ENCODE peak calls at places on chromosomes 13 and 19, in nine cellular contexts. W, Q, F, L, K, V, X, C and R are unnamed samples.

GRCh38 chr13:87827479-87827878 is 156.3 kb downstream of the SLITRK5 start:
- DNase-seq in W (no peak), X (no peak), V (no peak), C (no peak), F (no peak), L (peak), K (no peak), Q (no peak), R (no peak)

GRCh38 chr19:53034948-53035675 is 9.4 kb upstream of the ERVV-2 start:
- DNase-seq in L (no peak), W (no peak), F (no peak), C (no peak), Q (no peak), V (no peak), X (no peak), K (no peak), R (no peak)

GRCh38 chr13:63048648-63049047 is 1633.0 kb upstream of the PCDH20 start:
- DNase-seq in C (no peak), W (no peak), K (no peak), X (no peak), F (no peak), L (no peak), Q (no peak), V (no peak), R (peak)

GRCh38 chr19:37964109-37964508 is 57.1 kb downstream of the SIPA1L3 start:
- DNase-seq in Q (no peak), V (no peak), X (peak), K (no peak), W (no peak), F (no peak), C (no peak), L (no peak), R (no peak)

GRCh38 chr19:33469171-33470039 is 52.2 kb downstream of the PEPD start:
- DNase-seq in X (no peak), W (no peak), C (no peak), Q (no peak), V (peak), K (no peak), L (no peak), F (no peak), R (no peak)

GRCh38 chr13:32911506-32911905 is 104.7 kb upstream of the KL start:
- DNase-seq in F (peak), W (peak), X (peak), K (peak), Q (no peak), V (no peak), L (peak), C (peak), R (peak)

GRCh38 chr19:5138606-5139594 is 170.0 kb downstream of the KDM4B start:
- DNase-seq in K (peak), L (peak), C (no peak), V (peak), X (peak), F (peak), W (no peak), Q (peak), R (peak)

GRCh38 chr13:99979453-99980200 is 2.0 kb upstream of the ZIC2 start:
- DNase-seq in F (no peak), K (no peak), W (peak), L (no peak), Q (no peak), V (no peak), C (no peak), X (no peak), R (no peak)

GRCh38 chr19:19591133-19591825 is 27.2 kb downstream of the PBX4 start:
- DNase-seq in Q (peak), V (no peak), W (no peak), L (peak), C (peak), X (peak), K (peak), F (peak), R (peak)

GRCh38 chr13:110663491-110663890 is 42.4 kb downstream of the CARS2 start:
- DNase-seq in Q (no peak), F (no peak), X (no peak), W (no peak), C (no peak), V (no peak), K (no peak), L (no peak), R (no peak)

GRCh38 chr19:30001794-30002193 is 59.8 kb downstream of the URI1 start:
- DNase-seq in K (no peak), L (no peak), Q (no peak), X (peak), C (no peak), V (no peak), W (no peak), F (no peak), R (no peak)

GRCh38 chr13:79459906-79460305 is 21.0 kb upstream of the NDFIP2 start:
- DNase-seq in V (no peak), W (no peak), X (no peak), F (peak), L (no peak), Q (no peak), C (no peak), K (no peak), R (no peak)

GRCh38 chr19:30539981-30540380 is 167.8 kb downstream of the ZNF536 start:
- DNase-seq in V (no peak), W (no peak), F (no peak), L (no peak), C (no peak), X (no peak), Q (no peak), K (no peak), R (no peak)

GRCh38 chr19:55209430-55210119 is at the start of gene PTPRH:
- DNase-seq in W (no peak), V (no peak), X (no peak), Q (no peak), L (no peak), K (no peak), F (no peak), C (no peak), R (no peak)

GRCh38 chr19:14113762-14114414 is 3.7 kb downstream of the PRKACA start:
- DNase-seq in K (no peak), Q (no peak), V (peak), C (no peak), F (no peak), X (no peak), L (no peak), W (peak), R (no peak)

GRCh38 chr13:89066868-89067466 is 1395.8 kb downstream of the SLITRK5 start:
- DNase-seq in W (peak), X (no peak), C (peak), K (no peak), L (peak), F (peak), V (no peak), Q (no peak), R (no peak)

GRCh38 chr13:24203726-24204295 is 43.3 kb downstream of the SPATA13 start:
- DNase-seq in V (no peak), C (peak), K (no peak), L (no peak), X (no peak), Q (no peak), W (no peak), F (no peak), R (no peak)

GRCh38 chr13:21100994-21101757 is 39.8 kb upstream of the LATS2 start:
- DNase-seq in C (no peak), W (no peak), V (no peak), L (no peak), K (no peak), Q (no peak), X (no peak), F (peak), R (no peak)

GRCh38 chr13:32955881-32956594 is 60.2 kb upstream of the KL start:
- DNase-seq in V (no peak), K (no peak), L (peak), F (no peak), W (no peak), C (no peak), X (no peak), Q (no peak), R (no peak)

GRCh38 chr13:36925603-36926002 is 5.6 kb upstream of the SMAD9 start:
- DNase-seq in K (no peak), C (no peak), F (no peak), W (no peak), V (no peak), Q (no peak), X (no peak), L (no peak), R (no peak)

GRCh38 chr19:2759392-2759791 is 19.6 kb upstream of the SLC39A3 start:
- DNase-seq in Q (no peak), K (no peak), L (no peak), C (no peak), V (no peak), W (no peak), X (no peak), F (no peak), R (no peak)

GRCh38 chr19:34816708-34817107 is 43.7 kb upstream of the ZNF599 start:
- DNase-seq in W (no peak), L (no peak), F (no peak), V (no peak), K (no peak), C (no peak), Q (no peak), X (no peak), R (no peak)

GRCh38 chr19:33471111-33471996 is 50.2 kb downstream of the PEPD start:
- DNase-seq in K (no peak), F (no peak), V (peak), L (no peak), W (no peak), C (no peak), X (no peak), Q (no peak), R (no peak)

GRCh38 chr13:77896536-77896935 is 22.1 kb downstream of the EDNRB start:
- DNase-seq in F (no peak), K (no peak), W (no peak), C (no peak), V (peak), L (peak), Q (no peak), X (peak), R (no peak)

GRCh38 chr13:93814658-93815057 is 588.1 kb downstream of the GPC6 start:
- DNase-seq in V (no peak), W (no peak), K (no peak), F (no peak), L (no peak), Q (no peak), X (no peak), C (no peak), R (no peak)

GRCh38 chr19:38736036-38736412 is 8.2 kb downstream of the CAPN12 start:
- DNase-seq in K (no peak), V (peak), X (no peak), W (peak), L (peak), C (peak), F (no peak), Q (no peak), R (no peak)

GRCh38 chr13:41941174-41941573 is 19.7 kb downstream of the VWA8 start:
- DNase-seq in F (no peak), Q (no peak), C (no peak), X (peak), V (no peak), W (no peak), L (no peak), K (no peak), R (no peak)

GRCh38 chr19:29122185-29122584 is 90.8 kb downstream of the UQCRFS1 start:
- DNase-seq in X (no peak), W (no peak), C (no peak), K (no peak), V (no peak), L (no peak), F (no peak), Q (no peak), R (no peak)

GRCh38 chr19:33316521-33317284 is 14.4 kb upstream of the CEBPA start:
- DNase-seq in V (no peak), X (no peak), C (no peak), K (no peak), W (no peak), L (no peak), Q (no peak), F (no peak), R (no peak)

GRCh38 chr19:50695251-50696064 is 24.1 kb downstream of the SHANK1 start:
- DNase-seq in V (no peak), W (peak), L (no peak), F (no peak), K (no peak), Q (no peak), X (no peak), C (no peak), R (no peak)

GRCh38 chr19:37983916-37984315 is 76.9 kb downstream of the SIPA1L3 start:
- DNase-seq in C (no peak), Q (no peak), X (no peak), V (no peak), K (no peak), L (no peak), F (peak), W (no peak), R (no peak)

GRCh38 chr19:44886141-44886540 is 4.9 kb upstream of the TOMM40 start:
- DNase-seq in W (no peak), F (no peak), V (no peak), C (no peak), K (no peak), X (no peak), L (no peak), Q (no peak), R (no peak)

GRCh38 chr13:42875448-42876269 is 94.3 kb downstream of the FAM216B start:
- DNase-seq in L (peak), X (peak), W (no peak), Q (no peak), F (no peak), V (no peak), K (no peak), C (no peak), R (no peak)

GRCh38 chr13:74438911-74439310 is 304.7 kb upstream of the KLF12 start:
- DNase-seq in W (no peak), L (no peak), V (no peak), Q (no peak), K (no peak), C (no peak), F (no peak), X (no peak), R (no peak)

GRCh38 chr13:37313383-37313782 is 207.9 kb upstream of the CSNK1A1L start:
- DNase-seq in W (no peak), K (peak), F (peak), C (no peak), Q (no peak), L (peak), X (peak), V (no peak), R (peak)

GRCh38 chr19:12777217-12778019 is 2.1 kb upstream of the HOOK2 start:
- DNase-seq in F (peak), L (peak), Q (no peak), K (no peak), V (peak), C (peak), W (peak), X (peak), R (peak)

GRCh38 chr19:37969695-37970094 is 62.7 kb downstream of the SIPA1L3 start:
- DNase-seq in V (no peak), L (no peak), Q (no peak), F (no peak), K (no peak), C (peak), W (no peak), X (no peak), R (no peak)

DNA sequence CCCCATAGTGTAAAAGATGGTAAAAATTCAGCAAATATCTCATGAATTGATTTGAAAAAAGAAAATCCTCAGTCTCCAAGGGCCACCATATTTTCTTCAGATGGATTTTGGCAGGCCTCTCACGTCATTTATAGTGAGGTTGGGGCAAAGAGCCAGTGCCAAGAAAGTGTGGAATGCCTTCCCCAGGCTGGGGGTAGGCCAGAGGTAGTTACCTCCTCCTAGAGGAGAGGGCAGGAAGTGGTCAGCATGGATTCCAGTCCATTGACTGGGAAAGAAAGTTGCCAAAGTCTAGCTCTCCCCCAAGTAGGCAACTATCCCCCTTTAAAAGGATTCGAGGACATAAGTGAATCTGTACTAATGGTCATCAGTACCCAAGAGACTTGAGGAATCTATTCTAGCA is 68.4 kb upstream of the KCTD4 start:
- DNase-seq in C (no peak), K (no peak), W (no peak), F (peak), V (no peak), X (peak), Q (no peak), L (peak), R (no peak)
- TF ChIP-seq CTCF in C (no peak), K (no peak), W (no peak), F (peak), V (no peak), X (peak), Q (no peak), L (peak), R (no peak)

DNA sequence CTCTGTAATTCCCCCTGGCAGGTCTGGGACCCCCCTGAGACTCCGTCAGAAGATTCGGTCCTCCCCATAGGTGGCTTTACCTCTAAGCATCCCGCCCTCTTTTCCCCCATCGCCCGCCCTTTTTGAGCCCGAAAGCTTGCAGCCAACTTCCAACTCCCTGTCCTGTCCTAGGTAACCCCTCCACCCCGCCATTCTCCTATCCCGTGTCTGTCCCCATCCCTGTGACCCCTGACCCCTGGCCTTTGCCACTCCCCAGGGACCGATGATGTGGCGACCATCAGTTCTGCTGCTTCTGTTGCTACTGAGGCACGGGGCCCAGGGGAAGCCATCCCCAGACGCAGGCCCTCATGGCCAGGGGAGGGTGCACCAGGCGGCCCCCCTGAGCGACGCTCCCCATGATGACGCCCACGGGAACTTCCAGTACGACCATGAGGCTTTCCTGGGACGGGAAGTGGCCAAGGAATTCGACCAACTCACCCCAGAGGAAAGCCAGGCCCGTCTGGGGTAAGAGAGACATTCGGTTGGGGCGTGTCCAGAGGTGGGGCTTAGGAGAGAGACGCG is 488 bp downstream of the RCN3 start:
- DNase-seq in X (peak), L (peak), C (no peak), K (peak), V (no peak), F (no peak), W (no peak), Q (no peak), R (peak)
- H3K4me3 ChIP-seq in X (peak), L (peak), C (peak), K (peak), V (peak), F (no peak), W (no peak), Q (peak), R (peak)

GRCh38 chr13:76379341-76380105 is 506.7 kb downstream of the KCTD12 start:
- DNase-seq in Q (no peak), W (no peak), L (no peak), K (no peak), X (no peak), C (no peak), V (no peak), F (peak), R (no peak)

GRCh38 chr13:76380436-76381065 is 505.7 kb downstream of the KCTD12 start:
- DNase-seq in L (peak), K (no peak), C (no peak), X (no peak), F (peak), Q (no peak), V (no peak), W (no peak), R (no peak)

GRCh38 chr13:76383671-76384461 is 502.3 kb downstream of the KCTD12 start:
- DNase-seq in L (peak), C (no peak), W (no peak), V (peak), X (peak), Q (peak), F (peak), K (peak), R (peak)

DNA sequence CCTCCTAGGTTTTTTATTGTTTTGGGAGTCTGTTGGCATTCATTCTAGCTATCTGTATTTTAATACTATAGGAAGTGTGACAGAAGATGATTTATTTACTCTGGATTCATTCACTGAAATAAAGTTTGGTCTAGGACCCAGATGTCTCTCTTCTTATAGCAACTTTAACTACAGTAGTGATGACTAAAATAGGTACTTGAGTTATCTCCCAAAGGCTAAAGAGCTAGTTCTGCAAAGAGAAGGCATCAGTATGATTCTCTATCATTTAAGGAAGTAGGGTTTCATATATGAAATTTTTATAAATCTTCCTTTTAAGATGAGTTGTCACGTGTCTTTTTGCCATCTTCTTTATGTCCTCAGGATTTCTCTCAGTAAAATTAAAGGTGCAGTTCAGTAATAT is 507.4 kb downstream of the KCTD12 start:
- DNase-seq in W (no peak), C (no peak), L (no peak), V (no peak), Q (no peak), K (no peak), X (no peak), F (no peak), R (no peak)
- TF ChIP-seq CTCF in W (no peak), C (no peak), L (no peak), V (no peak), Q (no peak), K (no peak), X (no peak), F (no peak), R (no peak)

GRCh38 chr19:47779524-47780214 is 1.2 kb downstream of the SELENOW start:
- DNase-seq in X (no peak), F (no peak), V (peak), K (no peak), Q (no peak), W (no peak), C (peak), L (no peak), R (peak)
- H3K4me3 ChIP-seq in X (peak), F (peak), V (peak), K (peak), Q (peak), W (peak), C (peak), L (peak), R (peak)

GRCh38 chr19:6271721-6272410 is 7.9 kb downstream of the MLLT1 start:
- DNase-seq in Q (no peak), W (peak), V (peak), L (peak), K (peak), X (no peak), F (no peak), C (peak), R (peak)
- TF ChIP-seq CTCF in Q (peak), W (peak), V (peak), L (no peak), K (peak), X (peak), F (no peak), C (no peak), R (no peak)

GRCh38 chr19:1264801-1265610 is 4.1 kb upstream of the CIRBP start:
- DNase-seq in L (peak), C (peak), Q (no peak), X (peak), K (no peak), W (no peak), F (peak), V (peak), R (peak)

GRCh38 chr19:1267441-1268391 is 1.4 kb upstream of the CIRBP start:
- DNase-seq in Q (no peak), F (no peak), X (no peak), K (no peak), V (peak), W (peak), L (peak), C (peak), R (peak)

GRCh38 chr19:1266116-1266817 is 2.9 kb upstream of the CIRBP start:
- DNase-seq in W (peak), K (no peak), C (peak), X (peak), L (peak), F (peak), V (peak), Q (no peak), R (peak)

GRCh38 chr19:1266818-1267440 is 2.2 kb upstream of the CIRBP start:
- DNase-seq in V (peak), C (peak), F (no peak), X (no peak), Q (no peak), K (no peak), W (peak), L (no peak), R (peak)

GRCh38 chr19:1265611-1266115 is 3.5 kb upstream of the CIRBP start:
- DNase-seq in V (peak), C (peak), F (peak), K (no peak), X (peak), Q (no peak), W (no peak), L (peak), R (peak)
- H3K4me3 ChIP-seq in V (no peak), C (peak), F (peak), K (peak), X (peak), Q (peak), W (peak), L (peak), R (peak)

GRCh38 chr19:10335149-10336053 is 2.1 kb upstream of the RAVER1 start:
- DNase-seq in F (no peak), C (no peak), L (no peak), W (no peak), K (no peak), V (no peak), X (no peak), Q (no peak), R (no peak)
- TF ChIP-seq CTCF in F (no peak), C (peak), L (no peak), W (no peak), K (peak), V (peak), X (no peak), Q (no peak), R (no peak)

GRCh38 chr19:18232540-18233223 is 6.4 kb upstream of the PDE4C start:
- DNase-seq in L (no peak), Q (no peak), X (no peak), K (no peak), V (no peak), F (no peak), W (peak), C (no peak), R (no peak)
- H3K4me3 ChIP-seq in L (no peak), Q (no peak), X (no peak), K (no peak), V (no peak), F (no peak), W (peak), C (no peak), R (no peak)

GRCh38 chr19:46784262-46785053 is 3.9 kb downstream of the SLC1A5 start:
- DNase-seq in C (peak), X (peak), K (peak), W (peak), F (peak), Q (peak), L (peak), V (peak), R (no peak)
- TF ChIP-seq CTCF in C (no peak), X (peak), K (peak), W (no peak), F (peak), Q (peak), L (peak), V (no peak), R (peak)